ENCODE peak calls at places on chromosomes 11 and 22, in nine cellular contexts. K is left cardiac atrium; B is cardiac fibroblast; U is stimulated activated naive CD8-positive, alpha-beta T cell treated with anti-CD3 and anti-CD28 coated beads, Interleukin-15, Interleukin-2, amounts not matched to agents 100 U/mL and 50 U/mL, for 24 hours; Q is colonic mucosa; H is H54; D is HEK293T; T is NCI-H446; C is bronchial epithelial cell. F is an unnamed sample.

GRCh38 chr22:43042101-43042780 is 27.3 kb upstream of the PACSIN2 start:
- DNase-seq in B (no peak), D (no peak), T (peak; percentile 74), K (no peak), H (no peak), Q (no peak), C (no peak), U (no peak), F (peak; percentile 84)

GRCh38 chr11:73507086-73507485 is 90.8 kb downstream of the FAM168A start:
- DNase-seq in H (no peak), U (no peak), T (no peak), Q (no peak), C (no peak), D (no peak), K (no peak), B (peak; percentile 53), F (no peak)

GRCh38 chr11:30165652-30166051 is 65.2 kb upstream of the FSHB start:
- DNase-seq in U (no peak), H (no peak), B (no peak), C (no peak), K (no peak), Q (no peak), T (no peak), D (no peak), F (no peak)

GRCh38 chr22:46578824-46579561 is 41.2 kb upstream of the GRAMD4 start:
- DNase-seq in Q (peak; percentile 76), U (no peak), K (peak; percentile 75), C (no peak), T (no peak), B (no peak), D (no peak), H (no peak), F (no peak)

GRCh38 chr11:47099213-47099917 is 77.3 kb downstream of the ARFGAP2 start:
- DNase-seq in Q (peak; percentile 33), T (no peak), C (no peak), B (peak; percentile 6), H (no peak), K (no peak), D (no peak), U (no peak), F (peak; percentile 7)

GRCh38 chr11:17892409-17892808 is 120.4 kb downstream of the SERGEF start:
- DNase-seq in D (no peak), B (no peak), U (no peak), Q (no peak), C (no peak), K (no peak), T (no peak), H (no peak), F (no peak)

GRCh38 chr22:31947296-31947695 is 3.0 kb downstream of the YWHAH start:
- DNase-seq in B (peak; percentile 47), T (no peak), C (peak; percentile 58), U (no peak), K (no peak), D (no peak), Q (peak; percentile 53), H (no peak), F (peak; percentile 12)

GRCh38 chr11:358129-358805 is 11.0 kb upstream of the B4GALNT4 start:
- DNase-seq in Q (no peak), U (no peak), B (no peak), C (no peak), D (no peak), H (no peak), K (no peak), T (no peak), F (no peak)

GRCh38 chr11:30326114-30326783 is 3.3 kb downstream of the ARL14EP start:
- DNase-seq in D (no peak), Q (no peak), K (no peak), U (no peak), C (peak; percentile 42), T (no peak), H (no peak), B (peak; percentile 60), F (no peak)

GRCh38 chr22:24925586-24926427 is 20.7 kb downstream of the LHFPL7 start:
- DNase-seq in B (no peak), C (no peak), K (no peak), T (no peak), H (no peak), D (no peak), Q (no peak), U (no peak), F (no peak)